ENCODE peak calls at places on chromosomes 7 and 10, in six cellular contexts. Z is body of pancreas, E is right cardiac atrium, I is fibroblast of lung, U is mucosa of descending colon, C is IMR-90. N is an unnamed sample.

GRCh38 chr10:3067859-3068179 is 471 bp downstream of the PFKP start:
- DNase-seq in C (no peak), Z (no peak), I (no peak), U (no peak), E (no peak), N (no peak)

GRCh38 chr10:78980815-78981214 is 88.0 kb upstream of the ZMIZ1 start:
- DNase-seq in I (no peak), E (peak), Z (no peak), U (no peak), C (no peak), N (no peak)

GRCh38 chr7:26284995-26285632 is 6.5 kb upstream of the SNX10 start:
- DNase-seq in Z (no peak), I (no peak), C (no peak), E (no peak), U (no peak), N (no peak)

GRCh38 chr10:14742815-14743214 is 31.9 kb downstream of the FAM107B start:
- DNase-seq in U (no peak), I (no peak), C (no peak), E (no peak), Z (no peak), N (no peak)

GRCh38 chr7:96321041-96321669 is 743 bp downstream of the SLC25A13 start:
- DNase-seq in U (no peak), I (peak), Z (peak), E (peak), C (peak), N (peak)

GRCh38 chr7:124718032-124718766 is 47.4 kb downstream of the GPR37 start:
- DNase-seq in Z (no peak), C (peak), I (peak), U (no peak), E (no peak), N (no peak)

GRCh38 chr10:89810908-89811515 is 109.6 kb downstream of the KIF20B start:
- DNase-seq in Z (no peak), I (no peak), C (no peak), E (no peak), U (no peak), N (no peak)

GRCh38 chr10:23293145-23293724 is 51.4 kb downstream of the C10orf67 start:
- DNase-seq in Z (peak), E (no peak), I (peak), U (no peak), C (peak), N (peak)

GRCh38 chr7:47792521-47793121 is 155.6 kb downstream of the PKD1L1 start:
- DNase-seq in C (no peak), Z (no peak), I (no peak), U (no peak), E (no peak), N (no peak)

GRCh38 chr7:18206331-18206730 is 178.7 kb upstream of the PRPS1L1 start:
- DNase-seq in E (no peak), C (no peak), Z (no peak), U (no peak), I (no peak), N (no peak)

GRCh38 chr7:131196808-131197207 is 130.9 kb upstream of the MKLN1 start:
- DNase-seq in C (peak), Z (no peak), I (peak), U (no peak), E (no peak), N (peak)

GRCh38 chr10:52688906-52689305 is 83.7 kb downstream of the MBL2 start:
- DNase-seq in C (no peak), U (no peak), Z (no peak), E (no peak), I (no peak), N (no peak)

GRCh38 chr7:64562621-64563275 is at the start of gene ZNF680:
- DNase-seq in E (peak), C (peak), U (peak), Z (peak), I (peak), N (peak)
- H3K4me3 ChIP-seq in E (peak), C (peak), U (peak), Z (peak), I (peak), N (peak)

GRCh38 chr7:158498443-158499108 is 89.0 kb downstream of the PTPRN2 start:
- DNase-seq in C (no peak), U (no peak), Z (no peak), I (no peak), E (no peak), N (no peak)
- H3K4me3 ChIP-seq in C (no peak), U (no peak), Z (no peak), I (no peak), E (no peak), N (no peak)

DNA sequence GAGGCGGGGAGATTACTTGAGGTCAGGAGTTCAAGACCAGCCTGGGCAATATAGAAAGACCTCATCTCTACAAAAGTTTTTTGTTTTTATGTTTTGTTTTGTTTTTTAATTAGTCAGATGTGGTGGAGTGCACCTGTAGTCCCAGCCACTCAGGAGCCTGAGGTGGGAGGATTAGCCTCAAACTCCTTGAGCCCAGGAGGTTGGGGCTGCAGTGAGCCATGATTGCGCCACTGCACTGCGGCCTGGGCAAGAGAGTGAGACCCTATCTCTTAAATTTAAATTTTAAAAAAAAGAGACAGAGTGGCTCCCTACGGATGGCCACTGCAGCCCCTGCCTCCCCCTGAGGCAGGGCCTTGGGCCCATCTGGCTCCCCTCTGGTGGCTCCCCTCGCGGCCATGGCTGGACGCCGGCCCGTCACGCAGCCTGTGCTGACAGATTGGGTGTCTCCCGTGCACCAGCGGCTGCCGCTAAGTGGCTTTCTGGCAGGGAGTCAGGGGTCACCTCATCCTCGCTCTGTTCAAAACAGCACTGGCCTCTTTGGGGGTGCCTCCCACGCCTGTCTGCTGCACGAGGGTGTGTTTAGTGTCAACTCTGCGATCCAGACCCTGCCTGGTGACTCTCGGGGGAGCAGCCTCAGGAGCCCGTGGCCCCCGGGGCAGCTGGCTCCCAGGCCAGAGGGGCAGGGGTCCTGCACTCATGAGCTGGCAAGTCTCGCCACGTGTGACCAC is 44.4 kb upstream of the ELN start:
- DNase-seq in E (peak), C (no peak), Z (peak), I (no peak), U (no peak), N (peak)
- H3K4me3 ChIP-seq in E (no peak), C (no peak), Z (no peak), I (no peak), U (no peak), N (no peak)

DNA sequence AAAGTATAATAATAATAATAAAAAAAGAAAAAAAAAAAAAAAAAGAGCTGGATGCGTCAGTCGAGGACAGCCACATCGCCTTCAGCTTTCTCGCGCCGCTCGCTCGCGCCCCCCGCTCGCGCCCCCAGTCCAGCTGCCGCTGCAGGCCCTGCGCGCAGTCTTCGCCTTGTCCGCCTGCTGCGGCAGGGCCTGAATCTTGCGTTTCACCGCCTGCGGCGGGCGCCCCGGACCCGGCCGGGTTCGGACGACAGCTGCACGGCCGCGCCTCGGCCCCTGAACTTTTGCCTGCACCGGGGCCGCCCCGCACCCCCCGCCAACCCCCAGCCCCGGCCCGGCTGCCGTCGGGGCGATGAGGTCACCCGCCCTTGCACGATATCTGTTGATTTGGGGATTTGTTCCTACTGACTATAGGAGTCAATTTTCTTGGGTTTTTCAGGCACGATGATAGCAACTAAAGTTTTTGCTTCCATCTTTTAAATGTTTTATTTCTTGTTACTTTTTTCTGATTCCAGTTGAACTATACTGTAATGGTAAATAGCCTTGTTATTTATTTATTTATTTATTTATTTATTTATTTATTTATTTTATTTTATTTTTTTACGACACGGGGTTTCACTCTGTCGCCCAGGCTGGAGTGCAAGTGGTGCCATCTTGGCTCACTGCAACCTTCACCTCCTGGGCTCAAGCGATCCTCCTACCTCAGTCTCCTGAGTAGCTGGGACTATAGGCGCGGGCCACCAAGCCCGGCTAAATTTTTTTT is 33.5 kb upstream of the CPN1 start:
- DNase-seq in I (peak), U (no peak), C (no peak), Z (no peak), E (no peak), N (peak)
- H3K4me3 ChIP-seq in I (no peak), U (no peak), C (no peak), Z (no peak), E (peak), N (peak)

GRCh38 chr7:45417268-45417667 is 156.9 kb upstream of the ADCY1 start:
- DNase-seq in U (no peak), C (no peak), Z (no peak), E (no peak), I (no peak), N (no peak)
- H3K4me3 ChIP-seq in U (no peak), C (no peak), Z (no peak), E (no peak), I (no peak), N (no peak)

GRCh38 chr7:516216-516605 is 3.4 kb downstream of the PDGFA start:
- DNase-seq in Z (no peak), C (no peak), I (no peak), E (peak), U (no peak), N (no peak)
- H3K4me3 ChIP-seq in Z (no peak), C (no peak), I (no peak), E (peak), U (no peak), N (no peak)

N was measured in testis.